ENCODE peak calls at places on chromosomes 1 and 21, in six cellular contexts. I, N, G, P, B and V are unnamed samples.

GRCh38 chr1:174768949-174769348 is 230.8 kb upstream of the CACYBP start:
- DNase-seq in I (no peak), N (no peak), G (no peak), P (no peak), B (no peak), V (no peak)

GRCh38 chr1:85568660-85569059 is 11.9 kb upstream of the CCN1 start:
- DNase-seq in I (no peak), N (peak; percentile 54), G (no peak), P (no peak), B (no peak), V (no peak)

GRCh38 chr1:1614204-1614953 is 921 bp upstream of the MIB2 start:
- DNase-seq in I (no peak), N (peak; percentile 87), G (peak; percentile 25), P (no peak), B (peak; percentile 94), V (peak; percentile 88)

GRCh38 chr1:31588751-31589515 is 12.6 kb downstream of the TINAGL1 start:
- DNase-seq in I (no peak), N (no peak), G (peak; percentile 70), P (no peak), B (no peak), V (no peak)

GRCh38 chr1:61004269-61005003 is 77.9 kb upstream of the NFIA start:
- DNase-seq in I (no peak), N (no peak), G (no peak), P (no peak), B (peak; percentile 33), V (no peak)

GRCh38 chr1:172936088-172936487 is 114.7 kb downstream of the TNFSF18 start:
- DNase-seq in I (no peak), N (no peak), G (no peak), P (no peak), B (no peak), V (no peak)

GRCh38 chr21:17391811-17392340 is 121.0 kb upstream of the CXADR start:
- DNase-seq in I (no peak), N (no peak), G (no peak), P (no peak), B (no peak), V (no peak)

GRCh38 chr1:13793088-13793730 is 93.2 kb downstream of the PRDM2 start:
- DNase-seq in I (no peak), N (no peak), G (no peak), P (no peak), B (no peak), V (no peak)

GRCh38 chr1:206946261-206946660 is at the start of gene PIGR:
- DNase-seq in I (no peak), N (no peak), G (no peak), P (no peak), B (no peak), V (no peak)

GRCh38 chr1:161863549-161863948 is 97.4 kb downstream of the ATF6 start:
- DNase-seq in I (no peak), N (peak; percentile 33), G (no peak), P (no peak), B (no peak), V (peak; percentile 41)

GRCh38 chr1:2594001-2594640 is 7.5 kb downstream of the PRXL2B start:
- DNase-seq in I (no peak), N (no peak), G (no peak), P (no peak), B (no peak), V (no peak)

GRCh38 chr21:16800536-16800935 is 712.3 kb upstream of the CXADR start:
- DNase-seq in I (no peak), N (no peak), G (no peak), P (no peak), B (no peak), V (no peak)

GRCh38 chr1:29310616-29311180 is 74.4 kb downstream of the PTPRU start:
- DNase-seq in I (no peak), N (no peak), G (no peak), P (no peak), B (no peak), V (no peak)

GRCh38 chr1:204520834-204521709 is 4.9 kb downstream of the MDM4 start:
- DNase-seq in I (no peak), N (peak; percentile 58), G (no peak), P (no peak), B (no peak), V (peak; percentile 90)

GRCh38 chr1:17621691-17622090 is 82.2 kb downstream of the ARHGEF10L start:
- DNase-seq in I (no peak), N (no peak), G (no peak), P (no peak), B (no peak), V (no peak)

GRCh38 chr1:27318137-27318536 is 3.8 kb upstream of the TMEM222 start:
- DNase-seq in I (no peak), N (no peak), G (no peak), P (no peak), B (no peak), V (no peak)

GRCh38 chr1:65027699-65028358 is 61.5 kb upstream of the JAK1 start:
- DNase-seq in I (no peak), N (no peak), G (no peak), P (no peak), B (no peak), V (no peak)

GRCh38 chr1:148372731-148373130 is 110.4 kb downstream of the PPIAL4G start:
- DNase-seq in I (no peak), N (peak; percentile 28), G (no peak), P (no peak), B (no peak), V (peak; percentile 44)

GRCh38 chr1:6343506-6344405 is 49.8 kb downstream of the ACOT7 start:
- DNase-seq in I (peak; percentile 80), N (peak; percentile 70), G (peak; percentile 82), P (peak; percentile 31), B (peak; percentile 31), V (peak; percentile 72)

DNA sequence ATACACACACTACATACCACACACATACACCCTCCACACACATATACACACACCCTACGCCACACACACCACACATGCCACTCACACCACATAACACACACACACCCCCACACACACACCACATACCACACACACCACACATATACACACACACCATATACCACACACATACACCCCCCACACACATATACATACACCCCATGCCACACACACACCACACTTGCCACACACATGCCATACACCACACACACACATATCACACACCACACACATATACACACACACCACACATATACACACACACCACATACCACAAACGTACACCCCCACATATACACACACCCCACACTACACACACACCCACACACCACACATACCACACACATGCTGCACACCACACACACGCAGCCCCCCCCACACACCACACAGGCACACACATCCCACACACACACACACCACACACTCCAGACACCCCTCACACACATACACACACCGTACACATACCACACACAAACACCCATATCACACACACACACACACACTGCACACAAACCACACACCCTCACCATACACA is 76.7 kb upstream of the TMPRSS2 start:
- DNase-seq in I (no peak), N (no peak), G (no peak), P (no peak), B (no peak), V (no peak)
- H3K4me1 ChIP-seq in I (peaks cover 11% of the 10 kb centered on the region), N (peaks cover 18% of the 10 kb centered on the region), G (no peaks in the 10 kb centered on the region), P (peaks cover 3% of the 10 kb centered on the region), B (no peaks in the 10 kb centered on the region), V (no peaks in the 10 kb centered on the region)

GRCh38 chr1:219419860-219420259 is 193.0 kb downstream of the ZC3H11B start:
- DNase-seq in I (no peak), N (no peak), G (no peak), P (no peak), B (no peak), V (no peak)
- H4K91ac ChIP-seq in I (no peak overlapping the region), N (no peak overlapping the region), G (no peak overlapping the region), P (no peak overlapping the region), B (no peak overlapping the region), V (no peak overlapping the region)

GRCh38 chr1:89672489-89673183 is 39.7 kb downstream of the LRRC8C start:
- DNase-seq in I (no peak), N (peak; percentile 29), G (no peak), P (no peak), B (no peak), V (peak; percentile 65)

GRCh38 chr1:89669445-89669844 is 36.5 kb downstream of the LRRC8C start:
- DNase-seq in I (no peak), N (no peak), G (no peak), P (no peak), B (peak; percentile 4), V (no peak)

GRCh38 chr1:89670168-89670567 is 37.2 kb downstream of the LRRC8C start:
- DNase-seq in I (no peak), N (no peak), G (no peak), P (no peak), B (peak; percentile 18), V (no peak)

GRCh38 chr1:89671775-89672488 is 39.0 kb downstream of the LRRC8C start:
- DNase-seq in I (no peak), N (peak; percentile 62), G (no peak), P (no peak), B (no peak), V (peak; percentile 66)

DNA sequence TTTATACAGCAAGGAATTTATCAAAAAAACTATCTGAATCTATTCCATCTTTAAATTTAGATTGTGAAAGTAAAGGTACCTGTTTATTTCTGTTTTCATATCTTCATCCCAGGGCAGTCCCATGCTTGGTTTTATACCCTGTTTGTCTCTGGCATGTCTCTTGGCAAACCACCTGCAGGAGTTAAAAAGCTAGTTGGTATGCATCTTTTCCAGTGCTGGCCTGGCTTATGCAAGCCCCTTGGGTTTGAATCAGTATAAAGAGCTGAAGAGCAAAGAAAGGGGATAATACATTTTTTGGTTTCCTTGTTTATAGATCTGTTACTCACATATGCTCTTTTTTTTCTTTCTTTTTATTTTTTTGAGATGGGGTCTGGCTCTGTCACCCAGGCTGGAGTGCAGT is 37.8 kb downstream of the LRRC8C start:
- DNase-seq in I (no peak), N (no peak), G (no peak), P (no peak), B (no peak), V (no peak)
- H3K4me1 ChIP-seq in I (no peaks in the 10 kb centered on the region), N (no peaks in the 10 kb centered on the region), G (no peaks in the 10 kb centered on the region), P (no peaks in the 10 kb centered on the region), B (no peaks in the 10 kb centered on the region), V (peaks cover 2% of the 10 kb centered on the region)

GRCh38 chr1:94248956-94249688 is 11.7 kb upstream of the ARHGAP29 start:
- DNase-seq in I (no peak), N (no peak), G (no peak), P (no peak), B (peak; percentile 35), V (no peak)
- H4K91ac ChIP-seq in I (no peak overlapping the region), N (no peak overlapping the region), G (no peak overlapping the region), P (no peak overlapping the region), B (no peak overlapping the region), V (no peak overlapping the region)

GRCh38 chr1:68230901-68231626 is 1.3 kb downstream of the WLS start:
- DNase-seq in I (no peak), N (peak; percentile 45), G (no peak), P (no peak), B (no peak), V (no peak)

GRCh38 chr1:68229927-68230812 is 2.2 kb downstream of the WLS start:
- DNase-seq in I (no peak), N (peak; percentile 62), G (no peak), P (no peak), B (no peak), V (peak; percentile 47)

GRCh38 chr1:68227598-68227997 is 4.7 kb downstream of the WLS start:
- DNase-seq in I (no peak), N (no peak), G (no peak), P (no peak), B (no peak), V (no peak)

GRCh38 chr1:68231627-68232303 is 558 bp downstream of the WLS start:
- DNase-seq in I (no peak), N (peak; percentile 86), G (peak; percentile 41), P (no peak), B (no peak), V (peak; percentile 77)

GRCh38 chr1:68228833-68229232 is 3.5 kb downstream of the WLS start:
- DNase-seq in I (no peak), N (peak; percentile 55), G (no peak), P (no peak), B (no peak), V (peak; percentile 41)
- H3K4me1 ChIP-seq in I (peaks cover 8% of the 10 kb centered on the region), N (peaks cover 1% of the 10 kb centered on the region), G (no peaks in the 10 kb centered on the region), P (peaks cover 8% of the 10 kb centered on the region), B (peaks cover 3% of the 10 kb centered on the region), V (peaks cover 6% of the 10 kb centered on the region)